ENCODE peak calls at places on chromosomes 16 and 17, in ten cellular contexts. A is PC-3, T is ovary, R is uterus, W is heart right ventricle, L is thoracic aorta, K is GM06990, S is A673, J is body of pancreas, D is pancreas. P is an unnamed sample. For H3K27me3 and H3K36me3, the result is how much of the 10 kb centered on the place peaks cover.

GRCh38 chr17:76681222-76682137 is 29.3 kb downstream of the MXRA7 start:
- DNase-seq in W (peak), A (peak), D (peak), R (peak), T (peak), L (no peak), J (peak), K (no peak), S (peak), P (peak)

GRCh38 chr16:27267037-27267677 is 1.4 kb downstream of the NSMCE1 start:
- DNase-seq in W (no peak), J (no peak), A (no peak), L (no peak), D (no peak), S (no peak), K (no peak), R (no peak), T (no peak), P (no peak)

GRCh38 chr17:77145635-77146632 is 5.2 kb downstream of the SEC14L1 start:
- DNase-seq in A (peak), T (no peak), K (peak), D (peak), W (peak), R (no peak), S (no peak), J (peak), L (no peak), P (no peak)

GRCh38 chr17:31327534-31328526 is 6.4 kb upstream of the EVI2A start:
- DNase-seq in A (peak), W (no peak), L (no peak), T (no peak), D (no peak), J (no peak), K (no peak), S (no peak), R (no peak), P (peak)

GRCh38 chr17:40319651-40320550 is 10.9 kb downstream of the RARA start:
- DNase-seq in A (no peak), L (no peak), R (peak), T (no peak), D (peak), J (no peak), S (no peak), W (no peak), K (no peak), P (no peak)

GRCh38 chr17:78818152-78818846 is 22.3 kb downstream of the USP36 start:
- DNase-seq in S (no peak), D (no peak), W (no peak), L (no peak), T (no peak), A (no peak), R (no peak), J (no peak), K (no peak), P (no peak)

GRCh38 chr16:30142672-30143346 is 19.8 kb upstream of the MAPK3 start:
- DNase-seq in A (peak), J (no peak), D (no peak), W (no peak), L (no peak), S (no peak), R (no peak), K (no peak), T (no peak), P (no peak)

GRCh38 chr17:60102632-60103047 is 23.9 kb upstream of the HEATR6 start:
- DNase-seq in J (no peak), A (no peak), K (peak), R (no peak), S (no peak), D (no peak), L (no peak), T (no peak), W (no peak), P (peak)

GRCh38 chr16:55136356-55136755 is 187.6 kb upstream of the IRX6 start:
- DNase-seq in D (no peak), L (no peak), A (no peak), W (no peak), K (no peak), S (no peak), J (no peak), R (no peak), T (no peak), P (peak)

GRCh38 chr16:27428035-27428785 is 26.2 kb downstream of the IL21R start:
- DNase-seq in J (no peak), R (no peak), L (no peak), A (no peak), W (peak), D (peak), S (no peak), K (no peak), T (no peak), P (no peak)

GRCh38 chr17:8935194-8935593 is 30.3 kb downstream of the PIK3R5 start:
- DNase-seq in T (no peak), K (peak), D (no peak), L (no peak), S (no peak), A (no peak), W (no peak), J (no peak), R (no peak), P (peak)

GRCh38 chr17:33109331-33110072 is 117.9 kb downstream of the SPACA3 start:
- DNase-seq in A (no peak), T (no peak), L (no peak), W (no peak), K (no peak), R (no peak), J (no peak), S (no peak), D (no peak), P (no peak)

GRCh38 chr16:4681471-4682083 is 11.8 kb upstream of the NUDT16L1 start:
- DNase-seq in W (no peak), L (no peak), T (peak), D (no peak), S (no peak), K (no peak), J (no peak), A (no peak), R (no peak), P (no peak)

GRCh38 chr17:21241564-21241963 is 11.6 kb downstream of the NATD1 start:
- DNase-seq in K (no peak), W (no peak), S (no peak), L (no peak), T (no peak), R (no peak), J (no peak), D (no peak), A (no peak), P (no peak)
- TF ChIP-seq CTCF in K (peak), W (no peak), S (no peak), L (no peak), T (no peak), R (no peak), J (no peak), D (no peak), A (no peak), P (no peak)

DNA sequence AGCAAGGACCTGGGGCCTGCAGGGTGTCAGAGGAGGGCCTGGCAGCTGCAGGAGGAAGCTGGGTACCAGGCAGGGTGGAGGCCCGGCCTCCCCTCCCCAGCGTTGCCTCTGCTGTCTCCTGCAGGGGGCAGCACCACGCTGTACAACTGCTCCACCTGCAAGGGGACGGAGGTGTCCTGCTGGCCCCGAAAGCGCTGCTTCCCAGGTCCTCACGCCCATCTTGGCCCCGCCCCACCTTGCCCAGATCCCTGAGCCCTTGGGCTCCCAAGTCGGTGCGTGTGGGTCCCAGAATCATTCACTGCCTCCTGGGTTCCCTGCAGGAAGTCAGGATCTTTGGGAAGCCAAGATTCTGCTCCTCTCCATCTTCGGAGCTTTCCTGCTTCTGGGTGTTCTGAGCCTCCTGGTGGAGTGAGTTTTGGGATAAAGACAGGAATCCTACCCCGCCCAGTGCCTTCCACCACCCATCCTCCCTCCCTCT is 1.2 kb downstream of the TMEM95 start:
- DNase-seq in W (peak), K (peak), D (peak), L (no peak), R (peak), T (peak), J (peak), S (peak), A (peak), P (peak)
- H3K27me3 ChIP-seq in W (under half), K (under half), D (under half), L (under half), R (under half), T (under half), J (under half), S (under half), A (under half), P (under half)

GRCh38 chr17:28720247-28720996 is 637 bp downstream of the RPL23A start:
- DNase-seq in K (no peak), W (no peak), L (no peak), T (no peak), R (no peak), D (no peak), A (no peak), S (no peak), J (no peak), P (no peak)
- H3K36me3 ChIP-seq in K (under half), W (under half), L (under half), T (under half), R (under half), D (under half), A (under half), S (half or more), J (under half), P (under half)

GRCh38 chr17:81523139-81524062 is 4.8 kb upstream of the FSCN2 start:
- DNase-seq in S (peak), R (no peak), A (peak), T (no peak), W (no peak), D (no peak), J (no peak), L (no peak), K (no peak), P (no peak)
- TF ChIP-seq CTCF in S (peak), R (no peak), A (no peak), T (no peak), W (peak), D (no peak), J (no peak), L (no peak), K (peak), P (peak)

GRCh38 chr17:37737971-37738370 is 6.9 kb downstream of the HNF1B start:
- DNase-seq in L (no peak), S (no peak), R (no peak), K (no peak), A (peak), T (no peak), W (no peak), D (no peak), J (no peak), P (no peak)

GRCh38 chr17:37736428-37736827 is 8.4 kb downstream of the HNF1B start:
- DNase-seq in K (no peak), S (no peak), A (no peak), T (no peak), R (no peak), W (no peak), L (no peak), J (no peak), D (no peak), P (no peak)

GRCh38 chr17:37740861-37741260 is 4.0 kb downstream of the HNF1B start:
- DNase-seq in A (no peak), L (no peak), J (no peak), S (no peak), K (no peak), D (no peak), T (no peak), R (no peak), W (no peak), P (no peak)

GRCh38 chr17:37735165-37735564 is 9.7 kb downstream of the HNF1B start:
- DNase-seq in R (no peak), J (no peak), S (no peak), K (no peak), L (no peak), W (no peak), T (no peak), A (no peak), D (no peak), P (no peak)

DNA sequence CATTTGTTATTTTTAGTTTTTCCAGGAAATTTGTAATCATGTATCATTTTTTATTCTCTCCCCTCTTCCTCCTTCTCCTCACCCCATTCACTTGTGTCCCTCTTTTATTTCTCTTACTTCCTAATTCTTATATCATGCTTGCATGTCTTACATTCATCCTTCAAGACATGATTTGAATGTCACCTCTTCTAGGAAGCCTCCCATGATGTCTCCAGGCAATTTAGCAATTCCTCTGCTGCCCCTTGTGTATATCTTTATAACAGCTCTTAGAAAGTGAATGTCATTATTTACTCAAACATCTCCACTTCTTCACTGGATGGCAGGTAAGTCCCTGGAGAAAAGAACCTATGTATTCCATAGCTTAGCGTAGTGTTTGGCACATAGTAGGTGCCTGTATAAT is 7.8 kb downstream of the HNF1B start:
- DNase-seq in L (no peak), A (peak), T (no peak), D (no peak), W (no peak), K (no peak), J (no peak), S (no peak), R (no peak), P (no peak)
- H3K27me3 ChIP-seq in L (under half), A (under half), T (under half), D (under half), W (half or more), K (under half), J (under half), S (under half), R (under half), P (under half)

GRCh38 chr17:7852262-7852670 is 2.6 kb upstream of the TMEM88 start:
- DNase-seq in K (no peak), S (no peak), W (peak), J (peak), T (peak), R (no peak), L (no peak), D (peak), A (no peak), P (no peak)
- H3K36me3 ChIP-seq in K (under half), S (half or more), W (under half), J (under half), T (under half), R (under half), L (under half), D (under half), A (under half), P (half or more)

GRCh38 chr16:19213885-19214284 is 45.8 kb downstream of the SYT17 start:
- DNase-seq in A (no peak), L (no peak), S (peak), R (no peak), J (no peak), T (no peak), W (no peak), K (no peak), D (no peak), P (no peak)
- TF ChIP-seq CTCF in A (peak), L (no peak), S (peak), R (no peak), J (peak), T (no peak), W (no peak), K (peak), D (no peak), P (no peak)

GRCh38 chr16:77112701-77113100 is 78.3 kb upstream of the MON1B start:
- DNase-seq in K (no peak), L (no peak), T (no peak), R (no peak), D (no peak), J (no peak), A (no peak), S (no peak), W (no peak), P (no peak)
- H3K27me3 ChIP-seq in K (under half), L (under half), T (under half), R (under half), D (under half), J (under half), A (under half), S (under half), W (under half), P (under half)

P was measured in bronchial epithelial cell.